ENCODE peak calls at places on chromosome 15, in four cellular contexts. One of them, this sample, is unnamed. For H3K9me2, the result is how much of the 10 kb centered on the place peaks cover.

GRCh38 chr15:31322486-31322885 is 4.1 kb upstream of the KLF13 start:
- DNase-seq in hepatocyte: no peak
- DNase-seq in GM23338: no peak
- DNase-seq in GM23248: no peak
- DNase-seq in this sample: no peak

GRCh38 chr15:46996331-46996730 is 721.0 kb upstream of the SEMA6D start:
- DNase-seq in hepatocyte: no peak
- DNase-seq in GM23338: no peak
- DNase-seq in GM23248: no peak
- DNase-seq in this sample: no peak

GRCh38 chr15:101000271-101000681 is 81.1 kb downstream of the LRRK1 start:
- DNase-seq in hepatocyte: no peak
- DNase-seq in GM23338: peak
- DNase-seq in GM23248: peak
- DNase-seq in this sample: no peak

GRCh38 chr15:64690008-64690407 is 85.4 kb downstream of the RBPMS2 start:
- DNase-seq in hepatocyte: no peak
- DNase-seq in GM23338: no peak
- DNase-seq in GM23248: no peak
- DNase-seq in this sample: no peak

GRCh38 chr15:25800761-25801515 is 62.2 kb downstream of the ATP10A start:
- DNase-seq in hepatocyte: no peak
- DNase-seq in GM23338: no peak
- DNase-seq in GM23248: no peak
- DNase-seq in this sample: no peak

GRCh38 chr15:45183001-45183400 is 4.8 kb downstream of the SHF start:
- DNase-seq in hepatocyte: no peak
- DNase-seq in GM23338: no peak
- DNase-seq in GM23248: no peak
- DNase-seq in this sample: peak

GRCh38 chr15:73442968-73443367 is at the start of gene REC114:
- DNase-seq in hepatocyte: no peak
- DNase-seq in GM23338: peak
- DNase-seq in GM23248: no peak
- DNase-seq in this sample: no peak

GRCh38 chr15:25734680-25735355 is 128.3 kb downstream of the ATP10A start:
- DNase-seq in hepatocyte: no peak
- DNase-seq in GM23338: no peak
- DNase-seq in GM23248: no peak
- DNase-seq in this sample: no peak

GRCh38 chr15:60830479-60830878 is 351.5 kb upstream of the ICE2 start:
- DNase-seq in hepatocyte: no peak
- DNase-seq in GM23338: no peak
- DNase-seq in GM23248: peak
- DNase-seq in this sample: no peak

GRCh38 chr15:55799287-55800212 is 56.6 kb upstream of the PRTG start:
- DNase-seq in hepatocyte: peak
- DNase-seq in GM23338: peak
- DNase-seq in GM23248: peak
- DNase-seq in this sample: peak

GRCh38 chr15:90259524-90259923 is 5.9 kb upstream of the NGRN start:
- DNase-seq in hepatocyte: no peak
- DNase-seq in GM23338: no peak
- DNase-seq in GM23248: no peak
- DNase-seq in this sample: no peak

GRCh38 chr15:101773496-101774100 is 29.7 kb upstream of the OR4F6 start:
- DNase-seq in hepatocyte: peak
- DNase-seq in GM23338: peak
- DNase-seq in GM23248: peak
- DNase-seq in this sample: peak

DNA sequence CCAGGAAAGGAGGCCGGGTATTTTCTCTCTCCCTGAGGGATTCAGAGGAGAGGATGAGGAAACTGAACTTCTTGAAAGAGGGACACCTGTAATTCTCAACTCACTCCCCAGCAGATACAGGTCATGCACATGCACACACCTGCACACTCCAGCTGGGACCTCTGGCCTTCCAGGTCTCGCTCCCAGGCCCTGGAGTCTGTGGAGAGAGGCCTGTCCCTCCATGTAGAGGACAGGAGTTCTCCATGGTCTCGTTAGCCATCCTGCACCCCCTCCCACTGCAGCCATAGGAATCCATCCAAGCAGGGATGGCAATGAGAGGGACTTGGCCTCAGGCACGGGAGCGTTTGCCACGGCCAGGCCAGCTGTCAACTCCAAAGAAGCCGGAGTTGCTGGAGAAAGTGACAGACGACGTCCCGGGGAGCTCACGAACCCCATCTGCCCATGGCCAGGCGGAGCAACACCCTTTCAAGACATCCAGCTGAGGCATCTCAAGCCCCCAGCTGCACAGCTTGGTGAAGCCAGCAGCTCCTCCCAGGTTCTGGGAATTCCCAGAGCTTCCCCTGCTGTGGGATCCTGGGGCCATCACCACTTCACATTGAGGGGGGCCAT is 223.3 kb downstream of the UACA start:
- DNase-seq in hepatocyte: no peak
- DNase-seq in GM23338: no peak
- DNase-seq in GM23248: no peak
- DNase-seq in this sample: no peak
- H3K9me2 ChIP-seq in hepatocyte: under half
- H3K9me2 ChIP-seq in GM23338: under half
- H3K9me2 ChIP-seq in GM23248: under half
- H3K9me2 ChIP-seq in this sample: under half

GRCh38 chr15:69758291-69758771 is 305.7 kb downstream of the RPLP1 start:
- DNase-seq in hepatocyte: peak
- DNase-seq in GM23338: no peak
- DNase-seq in GM23248: peak
- DNase-seq in this sample: peak
- H3K27ac ChIP-seq in hepatocyte: peak
- H3K27ac ChIP-seq in GM23338: no peak
- H3K27ac ChIP-seq in GM23248: no peak
- H3K27ac ChIP-seq in this sample: no peak

DNA sequence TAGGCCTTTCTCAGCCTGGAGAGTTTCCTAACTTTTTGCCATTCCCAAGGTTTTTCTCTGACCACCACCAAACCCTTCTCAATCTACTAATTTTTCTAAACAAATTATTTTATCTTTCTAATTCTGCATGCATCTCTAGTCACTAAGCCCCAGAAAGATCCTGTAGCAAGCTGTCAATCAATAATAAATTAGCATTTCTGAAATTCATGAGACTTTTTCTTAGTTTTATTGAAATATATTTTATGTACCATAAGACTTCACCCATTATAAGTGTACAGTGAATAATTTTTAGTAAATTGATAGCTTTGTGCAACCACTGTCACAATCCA is 22.4 kb upstream of the AP4E1 start:
- DNase-seq in hepatocyte: no peak
- DNase-seq in GM23338: no peak
- DNase-seq in GM23248: no peak
- DNase-seq in this sample: no peak
- H3K9me2 ChIP-seq in hepatocyte: under half
- H3K9me2 ChIP-seq in GM23338: under half
- H3K9me2 ChIP-seq in GM23248: under half
- H3K9me2 ChIP-seq in this sample: under half

GRCh38 chr15:72217216-72217615 is 13.8 kb downstream of the PKM start:
- DNase-seq in hepatocyte: no peak
- DNase-seq in GM23338: no peak
- DNase-seq in GM23248: no peak
- DNase-seq in this sample: no peak

GRCh38 chr15:72227720-72228119 is 3.3 kb downstream of the PKM start:
- DNase-seq in hepatocyte: no peak
- DNase-seq in GM23338: no peak
- DNase-seq in GM23248: peak
- DNase-seq in this sample: no peak

GRCh38 chr15:72227192-72227586 is 3.8 kb downstream of the PKM start:
- DNase-seq in hepatocyte: peak
- DNase-seq in GM23338: no peak
- DNase-seq in GM23248: peak
- DNase-seq in this sample: no peak

GRCh38 chr15:72220678-72221077 is 10.3 kb downstream of the PKM start:
- DNase-seq in hepatocyte: no peak
- DNase-seq in GM23338: peak
- DNase-seq in GM23248: no peak
- DNase-seq in this sample: no peak

DNA sequence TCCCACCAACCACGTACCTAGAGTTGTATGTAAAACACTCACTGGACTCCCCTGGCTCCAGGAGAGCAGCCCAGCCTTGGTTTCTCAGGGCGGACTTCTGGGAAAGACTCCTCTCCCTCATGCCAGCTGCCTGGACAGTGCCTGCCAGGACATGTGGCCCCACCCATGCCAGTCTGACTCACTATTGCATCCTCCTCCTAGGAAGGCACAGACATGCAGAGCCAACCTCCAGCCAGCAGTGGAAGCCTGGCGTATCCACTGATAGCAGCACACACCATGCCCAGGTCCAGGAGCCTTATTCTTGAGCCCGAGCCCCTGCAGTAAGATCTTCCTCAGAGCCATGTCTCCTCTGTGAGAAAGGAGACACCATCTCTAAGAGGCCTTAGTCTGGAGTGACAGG is 8.6 kb downstream of the PKM start:
- DNase-seq in hepatocyte: no peak
- DNase-seq in GM23338: no peak
- DNase-seq in GM23248: peak
- DNase-seq in this sample: peak
- H3K27ac ChIP-seq in hepatocyte: no peak
- H3K27ac ChIP-seq in GM23338: peak
- H3K27ac ChIP-seq in GM23248: peak
- H3K27ac ChIP-seq in this sample: no peak

GRCh38 chr15:69847625-69848024 is 250.1 kb downstream of the TLE3 start:
- DNase-seq in hepatocyte: no peak
- DNase-seq in GM23338: no peak
- DNase-seq in GM23248: peak
- DNase-seq in this sample: no peak
- H3K9me2 ChIP-seq in hepatocyte: under half
- H3K9me2 ChIP-seq in GM23338: under half
- H3K9me2 ChIP-seq in GM23248: under half
- H3K9me2 ChIP-seq in this sample: under half

GRCh38 chr15:41935566-41936020 is 36.8 kb downstream of the EHD4 start:
- DNase-seq in hepatocyte: no peak
- DNase-seq in GM23338: no peak
- DNase-seq in GM23248: no peak
- DNase-seq in this sample: peak

GRCh38 chr15:41936155-41936554 is 36.2 kb downstream of the EHD4 start:
- DNase-seq in hepatocyte: no peak
- DNase-seq in GM23338: no peak
- DNase-seq in GM23248: no peak
- DNase-seq in this sample: no peak

GRCh38 chr15:41932939-41933725 is 39.2 kb downstream of the EHD4 start:
- DNase-seq in hepatocyte: no peak
- DNase-seq in GM23338: peak
- DNase-seq in GM23248: no peak
- DNase-seq in this sample: no peak

GRCh38 chr15:41933771-41934170 is 38.6 kb downstream of the EHD4 start:
- DNase-seq in hepatocyte: peak
- DNase-seq in GM23338: no peak
- DNase-seq in GM23248: peak
- DNase-seq in this sample: no peak

GRCh38 chr15:41934843-41935242 is 37.5 kb downstream of the EHD4 start:
- DNase-seq in hepatocyte: no peak
- DNase-seq in GM23338: peak
- DNase-seq in GM23248: no peak
- DNase-seq in this sample: peak
- H3K27ac ChIP-seq in hepatocyte: no peak
- H3K27ac ChIP-seq in GM23338: no peak
- H3K27ac ChIP-seq in GM23248: no peak
- H3K27ac ChIP-seq in this sample: peak

DNA sequence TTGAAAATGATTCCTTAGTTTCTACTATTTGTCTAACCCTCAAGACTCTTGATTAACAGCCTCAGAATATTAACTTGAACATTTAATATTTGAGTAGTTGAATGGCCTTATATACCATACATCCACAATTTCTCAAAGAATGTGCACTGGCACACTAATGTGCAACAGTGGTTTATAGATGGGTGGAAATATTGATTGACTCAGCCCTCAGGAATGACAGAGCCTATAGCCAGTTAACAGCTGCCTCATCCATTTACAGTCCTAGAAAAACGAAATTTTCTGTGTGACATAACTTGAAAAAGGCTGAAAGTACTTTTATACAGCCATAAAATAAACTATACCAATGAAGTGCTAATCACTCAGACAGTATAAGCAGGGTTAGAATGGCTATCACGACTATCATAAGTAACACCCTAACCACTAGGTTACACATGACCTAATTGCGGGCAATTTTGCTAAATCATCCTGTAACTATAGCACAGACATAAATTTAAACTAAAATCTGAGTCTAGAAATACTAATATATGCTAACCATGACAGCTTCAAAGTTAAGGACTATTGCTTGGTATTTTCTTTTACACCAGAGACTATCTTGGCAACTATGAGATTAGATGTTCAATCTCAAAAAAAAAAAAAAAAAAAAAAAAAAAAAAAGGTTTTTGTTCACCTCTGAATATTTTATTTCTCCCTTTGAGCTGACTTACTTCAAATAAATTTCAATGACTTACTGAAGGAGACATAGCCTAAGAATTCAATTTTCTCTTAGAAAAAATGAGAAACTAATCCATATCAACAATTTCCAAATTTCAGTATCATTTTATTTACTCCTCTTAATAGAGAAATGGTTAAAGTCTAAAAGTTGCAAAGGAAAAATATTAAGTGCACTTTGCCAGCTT is 9.3 kb downstream of the SECISBP2L start:
- DNase-seq in hepatocyte: no peak
- DNase-seq in GM23338: no peak
- DNase-seq in GM23248: peak
- DNase-seq in this sample: no peak
- H3K9me2 ChIP-seq in hepatocyte: under half
- H3K9me2 ChIP-seq in GM23338: under half
- H3K9me2 ChIP-seq in GM23248: under half
- H3K9me2 ChIP-seq in this sample: under half

DNA sequence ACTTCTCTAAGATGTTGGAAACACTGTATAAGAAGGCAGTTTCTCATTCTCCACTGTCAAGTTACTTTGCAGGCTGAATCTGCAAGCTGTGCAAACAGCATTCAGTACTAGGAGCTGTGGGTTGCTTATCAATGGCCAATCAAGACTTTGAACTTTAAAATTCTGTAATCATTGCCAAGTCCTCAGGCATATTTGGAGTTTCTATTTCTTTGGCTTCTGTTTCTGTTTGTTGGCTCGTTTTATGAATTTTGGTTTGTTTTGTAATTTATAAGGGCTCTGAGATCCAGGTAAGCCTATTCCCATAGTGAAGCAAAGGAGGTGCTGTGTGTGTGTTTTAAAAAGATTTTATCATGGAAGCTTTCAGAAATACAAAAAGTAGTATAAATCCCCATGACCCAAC is 32.1 kb downstream of the TLNRD1 start:
- DNase-seq in hepatocyte: no peak
- DNase-seq in GM23338: no peak
- DNase-seq in GM23248: no peak
- DNase-seq in this sample: no peak
- H3K27ac ChIP-seq in hepatocyte: no peak
- H3K27ac ChIP-seq in GM23338: no peak
- H3K27ac ChIP-seq in GM23248: no peak
- H3K27ac ChIP-seq in this sample: no peak